ENCODE peak calls at places on chromosomes 2 and 18, in ten cellular contexts. One of them, this sample, is unnamed.

GRCh38 chr2:160209457-160209856 is 9.4 kb upstream of the ITGB6 start:
- DNase-seq in stomach: no peak
- DNase-seq in A549: no peak
- DNase-seq in sigmoid colon: no peak
- DNase-seq in transverse colon: no peak
- DNase-seq in SK-N-SH: no peak
- DNase-seq in K562: no peak
- DNase-seq in esophagus muscularis mucosa: no peak
- DNase-seq in upper lobe of left lung: no peak
- DNase-seq in H1: no peak
- DNase-seq in this sample: no peak

GRCh38 chr2:173657996-173658717 is 303.5 kb downstream of the CDCA7 start:
- DNase-seq in stomach: no peak
- DNase-seq in A549: peak; percentile 82
- DNase-seq in sigmoid colon: no peak
- DNase-seq in transverse colon: no peak
- DNase-seq in SK-N-SH: peak; percentile 7
- DNase-seq in K562: no peak
- DNase-seq in esophagus muscularis mucosa: no peak
- DNase-seq in upper lobe of left lung: no peak
- DNase-seq in H1: no peak
- DNase-seq in this sample: no peak

GRCh38 chr18:63001861-63002260 is 286.5 kb downstream of the PHLPP1 start:
- DNase-seq in stomach: no peak
- DNase-seq in A549: no peak
- DNase-seq in sigmoid colon: no peak
- DNase-seq in transverse colon: no peak
- DNase-seq in SK-N-SH: no peak
- DNase-seq in K562: no peak
- DNase-seq in esophagus muscularis mucosa: peak; percentile 86
- DNase-seq in upper lobe of left lung: no peak
- DNase-seq in H1: no peak
- DNase-seq in this sample: no peak

GRCh38 chr2:151638188-151638933 is 95.9 kb downstream of the NEB start:
- DNase-seq in stomach: no peak
- DNase-seq in A549: no peak
- DNase-seq in sigmoid colon: no peak
- DNase-seq in transverse colon: peak; percentile 13
- DNase-seq in SK-N-SH: no peak
- DNase-seq in K562: no peak
- DNase-seq in esophagus muscularis mucosa: no peak
- DNase-seq in upper lobe of left lung: no peak
- DNase-seq in H1: no peak
- DNase-seq in this sample: no peak

GRCh38 chr2:57890462-57890861 is 156.1 kb upstream of the VRK2 start:
- DNase-seq in stomach: no peak
- DNase-seq in A549: no peak
- DNase-seq in sigmoid colon: no peak
- DNase-seq in transverse colon: no peak
- DNase-seq in SK-N-SH: no peak
- DNase-seq in K562: no peak
- DNase-seq in esophagus muscularis mucosa: no peak
- DNase-seq in upper lobe of left lung: no peak
- DNase-seq in H1: no peak
- DNase-seq in this sample: no peak

GRCh38 chr2:121187922-121188411 is 97.0 kb downstream of the TFCP2L1 start:
- DNase-seq in stomach: peak; percentile 16
- DNase-seq in A549: no peak
- DNase-seq in sigmoid colon: peak; percentile 27
- DNase-seq in transverse colon: no peak
- DNase-seq in SK-N-SH: no peak
- DNase-seq in K562: no peak
- DNase-seq in esophagus muscularis mucosa: no peak
- DNase-seq in upper lobe of left lung: no peak
- DNase-seq in H1: no peak
- DNase-seq in this sample: no peak

GRCh38 chr2:225164406-225165048 is 122.3 kb upstream of the DOCK10 start:
- DNase-seq in stomach: no peak
- DNase-seq in A549: no peak
- DNase-seq in sigmoid colon: no peak
- DNase-seq in transverse colon: no peak
- DNase-seq in SK-N-SH: no peak
- DNase-seq in K562: peak; percentile 8
- DNase-seq in esophagus muscularis mucosa: no peak
- DNase-seq in upper lobe of left lung: no peak
- DNase-seq in H1: no peak
- DNase-seq in this sample: no peak

GRCh38 chr2:101533611-101534601 is 59.0 kb upstream of the RFX8 start:
- DNase-seq in stomach: no peak
- DNase-seq in A549: no peak
- DNase-seq in sigmoid colon: no peak
- DNase-seq in transverse colon: no peak
- DNase-seq in SK-N-SH: no peak
- DNase-seq in K562: no peak
- DNase-seq in esophagus muscularis mucosa: peak; percentile 87
- DNase-seq in upper lobe of left lung: peak; percentile 27
- DNase-seq in H1: no peak
- DNase-seq in this sample: no peak

GRCh38 chr2:127857494-127857818 is 499 bp downstream of the POLR2D start:
- DNase-seq in stomach: no peak
- DNase-seq in A549: peak; percentile 18
- DNase-seq in sigmoid colon: no peak
- DNase-seq in transverse colon: no peak
- DNase-seq in SK-N-SH: peak; percentile 52
- DNase-seq in K562: peak; percentile 43
- DNase-seq in esophagus muscularis mucosa: no peak
- DNase-seq in upper lobe of left lung: no peak
- DNase-seq in H1: no peak
- DNase-seq in this sample: no peak

GRCh38 chr2:174035981-174036742 is 71.0 kb upstream of the SP3 start:
- DNase-seq in stomach: no peak
- DNase-seq in A549: peak; percentile 41
- DNase-seq in sigmoid colon: peak; percentile 66
- DNase-seq in transverse colon: no peak
- DNase-seq in SK-N-SH: no peak
- DNase-seq in K562: peak; percentile 76
- DNase-seq in esophagus muscularis mucosa: no peak
- DNase-seq in upper lobe of left lung: no peak
- DNase-seq in H1: no peak
- DNase-seq in this sample: no peak

GRCh38 chr2:48496867-48497266 is 33.1 kb upstream of the STON1 start:
- DNase-seq in stomach: no peak
- DNase-seq in A549: no peak
- DNase-seq in sigmoid colon: no peak
- DNase-seq in transverse colon: no peak
- DNase-seq in SK-N-SH: no peak
- DNase-seq in K562: no peak
- DNase-seq in esophagus muscularis mucosa: no peak
- DNase-seq in upper lobe of left lung: no peak
- DNase-seq in H1: no peak
- DNase-seq in this sample: no peak

GRCh38 chr18:74942319-74942910 is 266.5 kb downstream of the PTGR3 start:
- DNase-seq in stomach: no peak
- DNase-seq in A549: no peak
- DNase-seq in sigmoid colon: no peak
- DNase-seq in transverse colon: no peak
- DNase-seq in SK-N-SH: no peak
- DNase-seq in K562: no peak
- DNase-seq in esophagus muscularis mucosa: no peak
- DNase-seq in upper lobe of left lung: peak; percentile 17
- DNase-seq in H1: no peak
- DNase-seq in this sample: no peak

GRCh38 chr2:128324008-128324896 is 5.6 kb upstream of the HS6ST1 start:
- DNase-seq in stomach: peak; percentile 24
- DNase-seq in A549: no peak
- DNase-seq in sigmoid colon: peak; percentile 56
- DNase-seq in transverse colon: no peak
- DNase-seq in SK-N-SH: no peak
- DNase-seq in K562: no peak
- DNase-seq in esophagus muscularis mucosa: peak; percentile 88
- DNase-seq in upper lobe of left lung: no peak
- DNase-seq in H1: no peak
- DNase-seq in this sample: no peak

GRCh38 chr18:28087173-28087563 is 89.8 kb downstream of the CDH2 start:
- DNase-seq in stomach: peak; percentile 67
- DNase-seq in A549: no peak
- DNase-seq in sigmoid colon: no peak
- DNase-seq in transverse colon: peak; percentile 38
- DNase-seq in SK-N-SH: peak; percentile 11
- DNase-seq in K562: no peak
- DNase-seq in esophagus muscularis mucosa: no peak
- DNase-seq in upper lobe of left lung: no peak
- DNase-seq in H1: no peak
- DNase-seq in this sample: no peak

GRCh38 chr2:216857131-216857550 is 2.7 kb downstream of the TNP1 start:
- DNase-seq in stomach: no peak
- DNase-seq in A549: no peak
- DNase-seq in sigmoid colon: no peak
- DNase-seq in transverse colon: no peak
- DNase-seq in SK-N-SH: no peak
- DNase-seq in K562: no peak
- DNase-seq in esophagus muscularis mucosa: no peak
- DNase-seq in upper lobe of left lung: no peak
- DNase-seq in H1: no peak
- DNase-seq in this sample: no peak

GRCh38 chr2:239396881-239397681 is 3.7 kb downstream of the HDAC4 start:
- DNase-seq in stomach: peak; percentile 48
- DNase-seq in A549: no peak
- DNase-seq in sigmoid colon: peak; percentile 95
- DNase-seq in transverse colon: peak; percentile 34
- DNase-seq in SK-N-SH: no peak
- DNase-seq in K562: peak; percentile 19
- DNase-seq in esophagus muscularis mucosa: no peak
- DNase-seq in upper lobe of left lung: no peak
- DNase-seq in H1: no peak
- DNase-seq in this sample: no peak

GRCh38 chr2:173590278-173590811 is 235.7 kb downstream of the CDCA7 start:
- DNase-seq in stomach: peak; percentile 69
- DNase-seq in A549: peak; percentile 38
- DNase-seq in sigmoid colon: no peak
- DNase-seq in transverse colon: no peak
- DNase-seq in SK-N-SH: peak; percentile 7
- DNase-seq in K562: no peak
- DNase-seq in esophagus muscularis mucosa: no peak
- DNase-seq in upper lobe of left lung: no peak
- DNase-seq in H1: peak; percentile 58
- DNase-seq in this sample: no peak

GRCh38 chr2:147051248-147051647 is 793.6 kb upstream of the ACVR2A start:
- DNase-seq in stomach: no peak
- DNase-seq in A549: no peak
- DNase-seq in sigmoid colon: no peak
- DNase-seq in transverse colon: no peak
- DNase-seq in SK-N-SH: no peak
- DNase-seq in K562: no peak
- DNase-seq in esophagus muscularis mucosa: no peak
- DNase-seq in upper lobe of left lung: no peak
- DNase-seq in H1: no peak
- DNase-seq in this sample: no peak
- TF ChIP-seq EP300 in stomach: no peak
- TF ChIP-seq EP300 in A549: no peak
- TF ChIP-seq EP300 in sigmoid colon: no peak
- TF ChIP-seq EP300 in transverse colon: no peak
- TF ChIP-seq EP300 in SK-N-SH: no peak
- TF ChIP-seq EP300 in K562: no peak
- TF ChIP-seq EP300 in esophagus muscularis mucosa: no peak
- TF ChIP-seq EP300 in upper lobe of left lung: no peak
- TF ChIP-seq EP300 in H1: no peak
- TF ChIP-seq EP300 in this sample: no peak

GRCh38 chr18:11883153-11883552 is 25.0 kb downstream of the MPPE1 start:
- DNase-seq in stomach: no peak
- DNase-seq in A549: no peak
- DNase-seq in sigmoid colon: no peak
- DNase-seq in transverse colon: no peak
- DNase-seq in SK-N-SH: no peak
- DNase-seq in K562: no peak
- DNase-seq in esophagus muscularis mucosa: no peak
- DNase-seq in upper lobe of left lung: no peak
- DNase-seq in H1: no peak
- DNase-seq in this sample: no peak
- TF ChIP-seq EP300 in stomach: no peak
- TF ChIP-seq EP300 in A549: no peak
- TF ChIP-seq EP300 in sigmoid colon: no peak
- TF ChIP-seq EP300 in transverse colon: no peak
- TF ChIP-seq EP300 in SK-N-SH: no peak
- TF ChIP-seq EP300 in K562: no peak
- TF ChIP-seq EP300 in esophagus muscularis mucosa: no peak
- TF ChIP-seq EP300 in upper lobe of left lung: no peak
- TF ChIP-seq EP300 in H1: no peak
- TF ChIP-seq EP300 in this sample: no peak

DNA sequence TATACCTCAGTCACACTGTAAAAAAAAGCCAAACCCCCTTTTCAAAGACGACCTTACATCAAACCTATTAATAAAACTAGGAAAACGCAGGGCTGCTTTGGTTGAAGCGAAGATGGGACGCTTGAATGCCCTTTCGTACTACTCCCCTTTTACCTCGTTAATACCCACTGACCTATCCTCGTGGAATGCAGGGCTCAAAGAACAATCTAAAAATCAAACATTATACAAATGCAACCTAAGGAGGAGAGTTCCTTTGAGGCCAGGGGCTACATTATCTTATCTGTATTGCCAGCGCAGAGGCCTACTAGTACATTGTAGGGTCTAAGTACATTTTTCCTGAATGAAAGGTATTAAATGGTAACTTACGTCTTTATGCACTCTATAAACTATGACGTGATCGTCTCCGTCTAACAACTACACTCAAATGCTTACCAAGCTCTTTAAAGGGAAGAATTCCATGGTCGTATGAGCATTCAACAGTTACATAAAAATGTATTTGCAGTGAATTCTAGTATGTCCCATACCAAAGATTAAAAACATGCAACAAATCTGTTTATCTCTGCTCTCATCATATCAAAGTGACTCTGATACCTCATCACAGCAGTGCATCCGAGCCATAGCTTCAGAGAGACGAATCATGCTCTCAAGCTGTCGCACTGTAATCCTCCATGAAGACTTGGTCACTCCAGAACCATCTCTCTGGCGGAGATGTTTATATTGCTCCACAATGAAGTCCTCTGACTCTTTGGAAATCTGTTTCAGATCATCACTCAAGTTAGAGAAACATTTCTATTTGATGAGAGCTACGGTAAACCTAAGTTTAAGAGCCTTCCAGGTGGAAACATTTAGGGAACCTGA is 14.1 kb upstream of the LCT start:
- DNase-seq in stomach: no peak
- DNase-seq in A549: no peak
- DNase-seq in sigmoid colon: no peak
- DNase-seq in transverse colon: no peak
- DNase-seq in SK-N-SH: no peak
- DNase-seq in K562: no peak
- DNase-seq in esophagus muscularis mucosa: no peak
- DNase-seq in upper lobe of left lung: no peak
- DNase-seq in H1: no peak
- DNase-seq in this sample: no peak
- TF ChIP-seq EP300 in stomach: no peak
- TF ChIP-seq EP300 in A549: no peak
- TF ChIP-seq EP300 in sigmoid colon: no peak
- TF ChIP-seq EP300 in transverse colon: no peak
- TF ChIP-seq EP300 in SK-N-SH: no peak
- TF ChIP-seq EP300 in K562: no peak
- TF ChIP-seq EP300 in esophagus muscularis mucosa: no peak
- TF ChIP-seq EP300 in upper lobe of left lung: no peak
- TF ChIP-seq EP300 in H1: no peak
- TF ChIP-seq EP300 in this sample: no peak

GRCh38 chr2:55958756-55959155 is 35.2 kb upstream of the EFEMP1 start:
- DNase-seq in stomach: no peak
- DNase-seq in A549: no peak
- DNase-seq in sigmoid colon: no peak
- DNase-seq in transverse colon: no peak
- DNase-seq in SK-N-SH: no peak
- DNase-seq in K562: no peak
- DNase-seq in esophagus muscularis mucosa: no peak
- DNase-seq in upper lobe of left lung: no peak
- DNase-seq in H1: no peak
- DNase-seq in this sample: no peak
- TF ChIP-seq EP300 in stomach: no peak
- TF ChIP-seq EP300 in A549: no peak
- TF ChIP-seq EP300 in sigmoid colon: no peak
- TF ChIP-seq EP300 in transverse colon: no peak
- TF ChIP-seq EP300 in SK-N-SH: no peak
- TF ChIP-seq EP300 in K562: no peak
- TF ChIP-seq EP300 in esophagus muscularis mucosa: no peak
- TF ChIP-seq EP300 in upper lobe of left lung: no peak
- TF ChIP-seq EP300 in H1: no peak
- TF ChIP-seq EP300 in this sample: no peak

This sample was measured in ovary.